ENCODE peak calls at places on chromosomes 12 and 14, in six cellular contexts. R is AG09309, Y is A673, F is fibroblast of pulmonary artery, Q is cardiac fibroblast, S is fibroblast of the aortic adventitia. N is an unnamed sample.

GRCh38 chr12:91920276-91920675 is 225.4 kb downstream of the BTG1 start:
- DNase-seq in Y (no peak), F (peak), Q (peak), S (peak), R (no peak), N (peak)

GRCh38 chr12:51678086-51678724 is 87.2 kb downstream of the SCN8A start:
- DNase-seq in S (peak), F (peak), Y (peak), R (no peak), Q (peak), N (no peak)

GRCh38 chr12:25775968-25776367 is 182.5 kb upstream of the RASSF8 start:
- DNase-seq in Q (peak), F (no peak), S (peak), R (no peak), Y (peak), N (peak)

GRCh38 chr12:115296613-115297012 is 612.6 kb upstream of the TBX3 start:
- DNase-seq in F (no peak), Y (no peak), S (no peak), R (no peak), Q (no peak), N (no peak)

GRCh38 chr12:121325922-121326396 is 26.3 kb downstream of the ANAPC5 start:
- DNase-seq in R (no peak), Q (peak), F (no peak), S (peak), Y (no peak), N (peak)

GRCh38 chr12:69570000-69570516 is 15.2 kb upstream of the CCT2 start:
- DNase-seq in S (no peak), R (no peak), Y (no peak), F (peak), Q (peak), N (peak)

GRCh38 chr12:57242691-57243454 is 8.1 kb downstream of the STAC3 start:
- DNase-seq in R (no peak), S (peak), F (peak), Q (peak), Y (peak), N (peak)

GRCh38 chr14:87899228-87899627 is 93.8 kb downstream of the GALC start:
- DNase-seq in R (no peak), Q (no peak), F (no peak), S (no peak), Y (no peak), N (no peak)

GRCh38 chr12:116152268-116152667 is 125.2 kb downstream of the MED13L start:
- DNase-seq in Q (peak), S (peak), R (peak), Y (peak), F (peak), N (peak)

GRCh38 chr14:50059773-50060629 is 56.4 kb downstream of the VCPKMT start:
- DNase-seq in F (no peak), Y (peak), R (no peak), Q (no peak), S (no peak), N (no peak)

GRCh38 chr12:13251496-13251895 is 55.0 kb downstream of the EMP1 start:
- DNase-seq in Q (no peak), S (no peak), Y (no peak), F (no peak), R (no peak), N (no peak)

GRCh38 chr12:15801770-15802393 is 12.7 kb upstream of the EPS8 start:
- DNase-seq in Y (no peak), F (no peak), Q (no peak), S (no peak), R (no peak), N (no peak)

GRCh38 chr14:106417224-106418049 is 891.1 kb downstream of the TMEM121 start:
- DNase-seq in F (peak), R (no peak), Q (no peak), S (no peak), Y (peak), N (no peak)

GRCh38 chr14:71138236-71139057 is 231.2 kb downstream of the PCNX1 start:
- DNase-seq in S (no peak), R (no peak), Y (no peak), F (no peak), Q (no peak), N (no peak)

GRCh38 chr12:68587448-68587873 is 23.2 kb upstream of the RAP1B start:
- DNase-seq in Q (no peak), R (no peak), F (no peak), Y (no peak), S (no peak), N (no peak)

GRCh38 chr12:121238604-121239334 is 28.8 kb downstream of the P2RX4 start:
- DNase-seq in F (no peak), Y (no peak), S (no peak), R (no peak), Q (no peak), N (no peak)

GRCh38 chr14:101457177-101457935 is 103.9 kb upstream of the DIO3 start:
- DNase-seq in Y (no peak), S (no peak), Q (no peak), R (no peak), F (no peak), N (no peak)

GRCh38 chr12:24931666-24932405 is 17.1 kb downstream of the BCAT1 start:
- DNase-seq in R (no peak), Q (no peak), Y (no peak), F (no peak), S (peak), N (no peak)

GRCh38 chr12:32501835-32502333 is 102.5 kb downstream of the FGD4 start:
- DNase-seq in S (peak), F (peak), R (peak), Y (peak), Q (peak), N (peak)

GRCh38 chr12:57522887-57523705 is 472 bp downstream of the MBD6 start:
- DNase-seq in S (peak), F (peak), Q (peak), Y (peak), R (no peak), N (peak)

GRCh38 chr14:59126714-59127436 is 61.6 kb upstream of the DAAM1 start:
- DNase-seq in S (peak), Q (peak), R (no peak), Y (peak), F (peak), N (peak)

GRCh38 chr14:77707355-77707723 is 484 bp downstream of the ALKBH1 start:
- DNase-seq in Y (peak), R (peak), F (peak), S (peak), Q (peak), N (peak)

GRCh38 chr12:4960030-4960429 is 50.3 kb downstream of the KCNA1 start:
- DNase-seq in R (no peak), F (no peak), S (no peak), Q (no peak), Y (peak), N (no peak)

GRCh38 chr12:110079477-110080400 is 31.4 kb upstream of the C12orf76 start:
- DNase-seq in Q (peak), Y (no peak), F (peak), S (peak), R (no peak), N (no peak)

GRCh38 chr12:127273621-127274020 is 993.3 kb upstream of the TMEM132C start:
- DNase-seq in R (peak), F (no peak), Q (no peak), Y (no peak), S (no peak), N (peak)

GRCh38 chr12:59393506-59393905 is 202.3 kb upstream of the SLC16A7 start:
- DNase-seq in S (no peak), F (no peak), Y (no peak), R (no peak), Q (no peak), N (no peak)

GRCh38 chr12:121729021-121729420 is 16.5 kb downstream of the TMEM120B start:
- DNase-seq in F (no peak), Q (no peak), S (no peak), Y (no peak), R (no peak), N (no peak)

GRCh38 chr12:90978117-90978770 is 23.3 kb upstream of the CCER1 start:
- DNase-seq in S (peak), F (peak), R (peak), Q (peak), Y (peak), N (peak)

GRCh38 chr12:1319215-1319614 is 275.2 kb downstream of the FBXL14 start:
- DNase-seq in S (peak), R (no peak), Y (no peak), F (peak), Q (peak), N (no peak)

GRCh38 chr12:1314523-1314922 is 279.9 kb downstream of the FBXL14 start:
- DNase-seq in S (no peak), Y (no peak), F (no peak), Q (no peak), R (no peak), N (no peak)

GRCh38 chr12:1320021-1320420 is 274.4 kb downstream of the FBXL14 start:
- DNase-seq in R (no peak), Q (no peak), Y (no peak), F (no peak), S (no peak), N (no peak)

GRCh38 chr12:1313906-1314305 is 280.5 kb downstream of the FBXL14 start:
- DNase-seq in R (no peak), Q (no peak), Y (no peak), S (no peak), F (no peak), N (no peak)

GRCh38 chr12:1318327-1319031 is 275.9 kb downstream of the FBXL14 start:
- DNase-seq in Y (peak), Q (peak), F (peak), S (peak), R (peak), N (peak)
- H3K4me3 ChIP-seq in Y (peak), Q (no peak), F (no peak), S (no peak), R (no peak), N (peak)

DNA sequence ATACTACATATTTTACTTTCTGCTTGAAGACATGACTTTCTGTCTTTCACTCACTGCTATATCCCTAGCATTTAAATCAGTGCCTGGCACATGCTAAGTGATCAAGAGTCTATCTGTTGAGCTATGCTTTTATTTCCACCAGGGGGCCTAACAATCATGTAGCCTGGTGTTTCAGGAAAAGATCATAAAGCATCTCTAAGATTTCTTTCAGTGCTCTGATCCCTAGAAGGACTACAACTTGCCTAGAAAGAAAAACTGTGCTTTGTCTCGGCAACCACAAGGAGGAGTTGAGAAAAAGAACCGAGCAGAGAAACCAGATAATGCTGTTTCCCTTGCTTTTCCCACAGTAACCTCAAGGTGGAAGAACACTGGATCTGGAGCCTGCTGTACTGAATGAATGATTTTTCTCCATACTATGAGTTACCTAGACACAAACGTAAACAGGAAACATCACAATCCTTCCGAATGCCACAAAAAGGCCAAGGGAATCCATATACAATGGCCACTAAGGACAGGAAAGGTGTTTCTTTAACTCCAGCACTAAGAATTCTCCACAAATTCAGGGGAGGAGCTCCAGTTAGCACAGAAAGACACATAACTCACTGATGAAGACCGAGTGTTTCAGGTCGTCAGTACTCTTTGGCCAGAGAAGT is 1.2 kb downstream of the CRY1 start:
- DNase-seq in R (peak), F (peak), S (peak), Y (peak), Q (peak), N (peak)
- TF ChIP-seq CTCF in R (peak), F (peak), S (peak), Y (peak), Q (peak), N (peak)

GRCh38 chr14:61438497-61438859 is 117.1 kb downstream of the PRKCH start:
- DNase-seq in F (no peak), R (no peak), Q (no peak), S (no peak), Y (no peak), N (peak)

GRCh38 chr14:61444215-61444768 is 122.9 kb downstream of the PRKCH start:
- DNase-seq in Y (no peak), F (no peak), S (no peak), R (no peak), Q (no peak), N (no peak)

GRCh38 chr14:61438860-61439765 is 117.7 kb downstream of the PRKCH start:
- DNase-seq in R (peak), Y (peak), Q (peak), S (peak), F (peak), N (peak)

GRCh38 chr14:61439779-61440418 is 118.5 kb downstream of the PRKCH start:
- DNase-seq in Y (no peak), F (no peak), S (no peak), R (no peak), Q (no peak), N (no peak)

GRCh38 chr14:61443481-61443880 is 122.1 kb downstream of the PRKCH start:
- DNase-seq in R (no peak), Q (no peak), F (no peak), S (no peak), Y (no peak), N (no peak)
- H3K4me3 ChIP-seq in R (no peak), Q (no peak), F (no peak), S (no peak), Y (no peak), N (no peak)

GRCh38 chr12:113158439-113159203 is 9.1 kb downstream of the CFAP73 start:
- DNase-seq in R (no peak), F (no peak), Y (no peak), S (no peak), Q (no peak), N (no peak)

GRCh38 chr12:113161415-113162016 is 12.0 kb downstream of the CFAP73 start:
- DNase-seq in R (no peak), Q (no peak), S (no peak), Y (peak), F (no peak), N (no peak)

GRCh38 chr12:113162102-113163029 is 12.8 kb downstream of the CFAP73 start:
- DNase-seq in F (peak), R (no peak), Q (peak), S (no peak), Y (no peak), N (peak)

GRCh38 chr12:113157218-113157859 is 7.8 kb downstream of the CFAP73 start:
- DNase-seq in Q (no peak), R (no peak), F (no peak), Y (no peak), S (no peak), N (no peak)

GRCh38 chr12:113159937-113160336 is 10.4 kb downstream of the CFAP73 start:
- DNase-seq in S (no peak), Y (no peak), F (no peak), R (no peak), Q (no peak), N (no peak)
- TF ChIP-seq CTCF in S (no peak), Y (no peak), F (no peak), R (no peak), Q (no peak), N (no peak)

GRCh38 chr14:21026988-21027315 is 2.1 kb upstream of the NDRG2 start:
- DNase-seq in S (no peak), R (no peak), F (no peak), Q (peak), Y (no peak), N (no peak)

GRCh38 chr14:21024668-21025373 is at the start of gene NDRG2:
- DNase-seq in S (no peak), Q (peak), F (peak), Y (peak), R (no peak), N (peak)

GRCh38 chr14:21025374-21026151 is 702 bp upstream of the NDRG2 start:
- DNase-seq in S (no peak), R (no peak), F (no peak), Q (peak), Y (peak), N (no peak)

GRCh38 chr14:21023817-21024667 is 819 bp downstream of the NDRG2 start:
- DNase-seq in S (no peak), F (no peak), R (no peak), Y (no peak), Q (no peak), N (no peak)

DNA sequence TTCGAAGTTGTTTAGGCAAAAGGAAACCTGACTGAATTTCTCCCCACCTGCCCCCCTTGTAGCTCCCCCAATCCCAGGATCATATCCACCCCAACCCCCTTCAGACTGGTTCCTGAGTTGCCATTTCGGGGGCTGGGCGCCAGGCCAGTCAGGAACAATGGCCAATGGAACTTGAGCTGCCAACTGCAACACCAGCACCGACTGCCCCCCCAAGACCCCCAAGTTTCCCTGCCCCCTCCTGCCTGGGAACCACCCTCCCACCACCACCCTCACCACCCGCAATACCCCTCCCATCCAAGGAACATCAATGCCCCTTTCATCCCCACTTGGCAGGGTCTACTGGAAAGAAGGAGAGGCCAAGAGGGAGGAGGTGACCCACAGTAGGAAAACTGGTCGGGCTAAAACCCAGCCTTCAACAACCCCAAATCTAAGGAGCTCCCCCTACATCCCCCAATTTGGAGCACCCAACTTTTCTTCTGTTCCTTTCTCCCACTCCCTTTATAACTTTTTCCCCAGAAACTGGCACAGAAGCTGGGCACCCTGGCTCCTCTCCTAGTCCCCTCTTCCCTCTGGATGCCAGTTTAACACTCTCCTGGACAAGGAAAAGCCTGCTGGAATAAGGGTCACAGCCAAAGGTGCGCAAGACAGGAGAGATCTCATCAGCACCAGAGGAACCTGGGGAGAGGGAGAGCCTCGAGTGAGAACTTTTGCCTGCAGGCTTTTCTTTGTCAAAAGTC is 1.6 kb upstream of the NDRG2 start:
- DNase-seq in F (no peak), S (no peak), Y (no peak), R (no peak), Q (no peak), N (no peak)
- H3K4me3 ChIP-seq in F (no peak), S (no peak), Y (no peak), R (no peak), Q (no peak), N (no peak)

DNA sequence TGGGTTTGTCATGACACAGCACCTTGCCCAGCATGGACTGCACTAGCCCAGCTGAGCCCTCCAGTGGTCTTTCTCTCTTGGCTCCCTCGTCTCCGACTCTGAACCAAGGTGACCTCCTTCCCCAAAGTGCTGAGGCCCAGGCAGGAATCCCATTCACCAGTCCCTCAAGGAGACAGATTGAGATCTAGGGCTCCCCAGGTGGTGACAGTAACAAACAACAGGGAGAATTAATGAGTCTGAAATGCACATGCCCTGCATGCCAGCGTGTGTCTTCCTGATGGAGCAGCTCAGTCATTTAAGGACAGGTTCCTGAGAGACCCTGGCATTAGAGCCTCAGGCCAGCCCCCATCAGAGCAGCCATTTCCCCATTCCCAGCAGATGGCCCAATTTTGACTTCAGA is 51.4 kb upstream of the OAS1 start:
- DNase-seq in R (no peak), Y (peak), Q (no peak), F (no peak), S (no peak), N (no peak)
- TF ChIP-seq CTCF in R (peak), Y (peak), Q (peak), F (peak), S (peak), N (no peak)

GRCh38 chr12:47881826-47882427 is 22.9 kb downstream of the VDR start:
- DNase-seq in R (peak), Q (peak), F (peak), S (peak), Y (no peak), N (peak)
- H3K4me3 ChIP-seq in R (no peak), Q (no peak), F (no peak), S (no peak), Y (no peak), N (no peak)

GRCh38 chr14:100071545-100071944 is 6.3 kb downstream of the EVL start:
- DNase-seq in S (no peak), Q (no peak), Y (no peak), F (no peak), R (no peak), N (no peak)

GRCh38 chr14:100070310-100070709 is 5.1 kb downstream of the EVL start:
- DNase-seq in R (no peak), Q (no peak), S (no peak), Y (no peak), F (no peak), N (no peak)

GRCh38 chr14:100076133-100076532 is 10.9 kb downstream of the EVL start:
- DNase-seq in R (no peak), Y (peak), F (no peak), S (peak), Q (peak), N (peak)

GRCh38 chr14:100074431-100075100 is 9.3 kb downstream of the EVL start:
- DNase-seq in R (no peak), Q (no peak), S (no peak), F (no peak), Y (no peak), N (no peak)

GRCh38 chr14:100072783-100073346 is 7.6 kb downstream of the EVL start:
- DNase-seq in S (no peak), Y (no peak), R (no peak), Q (no peak), F (no peak), N (no peak)
- TF ChIP-seq CTCF in S (no peak), Y (no peak), R (no peak), Q (no peak), F (no peak), N (no peak)

GRCh38 chr12:111767362-111768158 is 827 bp downstream of the ALDH2 start:
- DNase-seq in Y (no peak), F (no peak), R (no peak), Q (peak), S (peak), N (peak)
- H3K4me3 ChIP-seq in Y (peak), F (peak), R (peak), Q (peak), S (peak), N (peak)

N was measured in foreskin fibroblast.